ENCODE peak calls at places on chromosome 9, in four cellular contexts. Y, J, X and A are unnamed samples.

GRCh38 chr9:3980771-3981170 is 319.1 kb downstream of the GLIS3 start:
- DNase-seq in Y (no peak), J (no peak), X (no peak), A (no peak)

GRCh38 chr9:128554155-128554862 is 1.9 kb downstream of the SPTAN1 start:
- DNase-seq in X (no peak), Y (peak), J (no peak), A (peak)

GRCh38 chr9:38022995-38023394 is 46.0 kb downstream of the SHB start:
- DNase-seq in X (no peak), J (no peak), Y (peak), A (no peak)

GRCh38 chr9:29211681-29212589 is 1638.7 kb upstream of the C9orf72 start:
- DNase-seq in J (peak), Y (peak), X (no peak), A (peak)

GRCh38 chr9:127931092-127931881 is 710 bp upstream of the PIP5KL1 start:
- DNase-seq in X (no peak), J (no peak), Y (peak), A (peak)

GRCh38 chr9:34377402-34377741 is 674 bp upstream of the MYORG start:
- DNase-seq in X (no peak), J (no peak), Y (no peak), A (no peak)

GRCh38 chr9:126507318-126508109 is 106.2 kb upstream of the LMX1B start:
- DNase-seq in X (no peak), Y (no peak), J (no peak), A (no peak)

GRCh38 chr9:32502459-32502858 is 23.5 kb downstream of the RIGI start:
- DNase-seq in J (no peak), X (no peak), Y (peak), A (peak)

GRCh38 chr9:7489018-7489417 is 310.6 kb downstream of the DMAC1 start:
- DNase-seq in X (no peak), Y (no peak), J (no peak), A (no peak)

GRCh38 chr9:128296340-128297220 is 20.5 kb downstream of the SWI5 start:
- DNase-seq in J (no peak), Y (no peak), X (no peak), A (no peak)

GRCh38 chr9:6827370-6827949 is 69.7 kb downstream of the KDM4C start:
- DNase-seq in Y (peak), J (no peak), X (no peak), A (no peak)

GRCh38 chr9:125161284-125161918 is 18.1 kb upstream of the SCAI start:
- DNase-seq in J (no peak), X (no peak), Y (peak), A (no peak)

GRCh38 chr9:70079364-70080103 is 35.9 kb downstream of the MAMDC2 start:
- DNase-seq in Y (peak), X (no peak), J (no peak), A (no peak)

GRCh38 chr9:70811638-70812037 is 309.8 kb downstream of the TRPM3 start:
- DNase-seq in J (no peak), Y (no peak), X (no peak), A (no peak)

GRCh38 chr9:97632406-97632991 is 669 bp downstream of the TSTD2 start:
- DNase-seq in X (no peak), Y (no peak), J (no peak), A (peak)

DNA sequence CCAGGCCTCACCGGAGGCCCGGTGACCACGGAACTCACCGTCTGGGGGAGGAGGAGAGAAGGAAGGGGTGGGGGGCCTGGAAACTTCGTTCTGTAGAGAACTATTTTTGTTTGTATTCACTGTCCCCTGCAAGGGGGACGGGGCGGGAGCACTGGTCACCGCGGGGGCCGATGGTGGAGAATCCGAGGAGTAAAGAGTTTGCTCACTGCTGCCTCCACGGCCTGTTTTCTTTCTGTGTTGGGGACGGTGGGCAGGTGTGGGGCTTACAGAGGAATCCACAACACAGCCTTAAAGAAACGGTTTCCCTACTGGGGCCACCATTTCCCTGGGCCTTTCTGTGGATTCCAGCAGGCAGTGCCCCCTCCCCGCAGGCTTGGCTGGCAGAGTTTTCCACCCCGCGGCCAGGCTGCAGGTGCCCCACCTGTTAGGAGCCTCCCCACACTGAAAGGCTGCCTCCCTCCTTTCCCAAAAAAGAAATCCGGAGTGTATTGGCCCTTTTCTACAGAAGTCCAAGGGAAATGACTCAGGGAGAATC is 80.8 kb downstream of the NTNG2 start:
- DNase-seq in X (no peak), Y (no peak), J (no peak), A (no peak)
- TF ChIP-seq CTCF in X (no peak), Y (no peak), J (no peak), A (no peak)

GRCh38 chr9:138063785-138064184 is 186.2 kb downstream of the CACNA1B start:
- DNase-seq in X (no peak), Y (no peak), J (no peak), A (no peak)

GRCh38 chr9:138067594-138068367 is 190.2 kb downstream of the CACNA1B start:
- DNase-seq in Y (no peak), X (no peak), J (no peak), A (no peak)

GRCh38 chr9:138064547-138064946 is 187.0 kb downstream of the CACNA1B start:
- DNase-seq in Y (no peak), J (no peak), X (no peak), A (no peak)

GRCh38 chr9:138065287-138065686 is 187.7 kb downstream of the CACNA1B start:
- DNase-seq in Y (no peak), X (no peak), J (no peak), A (no peak)

GRCh38 chr9:138066049-138066448 is 188.5 kb downstream of the CACNA1B start:
- DNase-seq in X (no peak), Y (no peak), J (no peak), A (no peak)
- TF ChIP-seq CTCF in X (no peak), Y (no peak), J (no peak), A (no peak)

DNA sequence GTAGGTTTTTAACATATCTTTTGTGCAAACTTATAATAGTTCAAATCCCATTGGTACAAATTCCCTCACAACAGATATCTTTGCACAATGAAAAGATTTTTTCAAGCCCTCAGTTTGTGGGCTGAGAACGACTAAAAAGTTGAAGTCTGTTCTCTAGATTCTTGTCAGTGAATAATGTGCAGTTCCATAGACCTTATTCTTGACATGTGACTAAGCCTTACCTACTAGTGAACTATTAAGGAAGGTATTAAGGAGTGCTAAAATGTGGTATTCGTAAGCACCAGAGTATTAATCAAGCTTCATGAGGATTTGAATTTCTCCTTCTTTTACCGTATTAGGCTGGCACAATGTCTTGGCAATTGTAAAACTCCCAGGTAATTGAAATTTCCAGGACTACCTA is 205.6 kb upstream of the DMRTA1 start:
- DNase-seq in Y (peak), X (no peak), J (no peak), A (peak)
- TF ChIP-seq CTCF in Y (no peak), X (no peak), J (no peak), A (no peak)

GRCh38 chr9:113499153-113499875 is 35.8 kb downstream of the RGS3 start:
- DNase-seq in Y (no peak), X (no peak), J (no peak), A (no peak)

GRCh38 chr9:113502427-113503008 is 39.0 kb downstream of the RGS3 start:
- DNase-seq in Y (no peak), J (no peak), X (no peak), A (no peak)

GRCh38 chr9:113499876-113500497 is 36.5 kb downstream of the RGS3 start:
- DNase-seq in X (no peak), Y (no peak), J (no peak), A (no peak)

GRCh38 chr9:113501821-113502220 is 38.3 kb downstream of the RGS3 start:
- DNase-seq in X (no peak), Y (no peak), J (no peak), A (no peak)

GRCh38 chr9:113501129-113501686 is 37.7 kb downstream of the RGS3 start:
- DNase-seq in Y (no peak), J (no peak), X (no peak), A (no peak)
- TF ChIP-seq CTCF in Y (no peak), J (no peak), X (no peak), A (no peak)

GRCh38 chr9:24899463-24899862 is 353.8 kb upstream of the IZUMO3 start:
- DNase-seq in X (no peak), Y (no peak), J (no peak), A (no peak)
- TF ChIP-seq CTCF in X (no peak), Y (no peak), J (no peak), A (no peak)

DNA sequence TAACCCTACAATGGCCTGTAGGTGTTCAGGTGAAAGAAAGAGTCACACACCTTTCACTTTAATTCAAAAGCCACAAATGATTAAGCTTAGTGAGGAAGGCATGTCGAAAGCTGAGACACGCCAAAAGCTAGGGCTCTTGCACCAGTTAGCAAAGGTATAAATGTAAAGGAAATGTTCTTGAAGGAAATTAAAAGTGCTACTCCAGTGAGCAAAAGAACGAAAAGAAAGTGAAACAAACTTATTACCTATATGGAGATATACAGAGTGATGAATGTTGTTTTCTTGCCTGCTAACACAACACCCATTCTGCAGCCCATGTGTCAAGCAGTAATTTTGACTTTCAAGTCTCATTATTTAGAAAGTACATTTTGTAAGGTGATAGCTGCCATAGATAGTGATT is 254.2 kb upstream of the SLC24A2 start:
- DNase-seq in Y (no peak), J (no peak), X (no peak), A (no peak)
- TF ChIP-seq CTCF in Y (no peak), J (no peak), X (no peak), A (no peak)

GRCh38 chr9:137023157-137023556 is 4.9 kb downstream of the ABCA2 start:
- DNase-seq in X (no peak), Y (no peak), J (no peak), A (no peak)

GRCh38 chr9:137022620-137023008 is 5.4 kb downstream of the ABCA2 start:
- DNase-seq in X (no peak), J (no peak), Y (no peak), A (no peak)

GRCh38 chr9:137025120-137025966 is 2.7 kb downstream of the ABCA2 start:
- DNase-seq in J (no peak), X (no peak), Y (peak), A (peak)

GRCh38 chr9:137021979-137022619 is 5.9 kb downstream of the ABCA2 start:
- DNase-seq in Y (peak), J (peak), X (peak), A (peak)

GRCh38 chr9:137023583-137023991 is 4.5 kb downstream of the ABCA2 start:
- DNase-seq in X (no peak), Y (no peak), J (no peak), A (no peak)
- TF ChIP-seq CTCF in X (no peak), Y (no peak), J (no peak), A (no peak)

GRCh38 chr9:114273461-114273881 is 49.4 kb upstream of the ORM1 start:
- DNase-seq in X (no peak), Y (peak), J (no peak), A (peak)

GRCh38 chr9:114272739-114273431 is 50.0 kb upstream of the ORM1 start:
- DNase-seq in J (no peak), X (no peak), Y (peak), A (no peak)

GRCh38 chr9:114270120-114270975 is 52.5 kb upstream of the ORM1 start:
- DNase-seq in J (no peak), X (no peak), Y (no peak), A (no peak)

GRCh38 chr9:114274217-114274616 is 48.7 kb upstream of the ORM1 start:
- DNase-seq in J (no peak), X (no peak), Y (no peak), A (no peak)

GRCh38 chr9:114271556-114272510 is 51.1 kb upstream of the ORM1 start:
- DNase-seq in J (no peak), Y (peak), X (no peak), A (no peak)
- TF ChIP-seq CTCF in J (no peak), Y (peak), X (no peak), A (peak)

GRCh38 chr9:137029058-137029922 is 1.3 kb upstream of the ABCA2 start:
- DNase-seq in Y (peak), X (peak), J (peak), A (no peak)
- TF ChIP-seq CTCF in Y (peak), X (peak), J (peak), A (peak)